ENCODE peak calls at places on chromosomes 16 and 17, in four cellular contexts. One of them, this sample, is unnamed.

GRCh38 chr17:79627184-79627765 is 16.4 kb upstream of the RBFOX3 start:
- DNase-seq in bronchial epithelial cell: no peak
- DNase-seq in brain microvascular endothelial cell: no peak
- DNase-seq in fibroblast of lung: no peak
- DNase-seq in this sample: no peak

GRCh38 chr16:58533751-58534470 is 18.6 kb downstream of the SETD6 start:
- DNase-seq in brain microvascular endothelial cell: no peak
- DNase-seq in fibroblast of lung: no peak
- DNase-seq in bronchial epithelial cell: no peak
- DNase-seq in this sample: no peak

GRCh38 chr16:89210165-89210903 is 7.2 kb upstream of the ZNF778 start:
- DNase-seq in brain microvascular endothelial cell: no peak
- DNase-seq in fibroblast of lung: no peak
- DNase-seq in bronchial epithelial cell: no peak
- DNase-seq in this sample: no peak

GRCh38 chr17:48194097-48194550 is 86.6 kb downstream of the SNX11 start:
- DNase-seq in fibroblast of lung: peak; percentile 4
- DNase-seq in brain microvascular endothelial cell: peak; percentile 80
- DNase-seq in bronchial epithelial cell: no peak
- DNase-seq in this sample: no peak

GRCh38 chr17:34366051-34366450 is 3.0 kb upstream of the CCL1 start:
- DNase-seq in bronchial epithelial cell: no peak
- DNase-seq in fibroblast of lung: no peak
- DNase-seq in brain microvascular endothelial cell: no peak
- DNase-seq in this sample: no peak

GRCh38 chr17:48181653-48182052 is 74.1 kb downstream of the SNX11 start:
- DNase-seq in brain microvascular endothelial cell: peak; percentile 6
- DNase-seq in fibroblast of lung: peak; percentile 25
- DNase-seq in bronchial epithelial cell: peak; percentile 15
- DNase-seq in this sample: peak; percentile 38

GRCh38 chr16:56332464-56333079 is 92.8 kb downstream of the AMFR start:
- DNase-seq in fibroblast of lung: peak; percentile 62
- DNase-seq in bronchial epithelial cell: no peak
- DNase-seq in brain microvascular endothelial cell: peak; percentile 35
- DNase-seq in this sample: peak; percentile 47

GRCh38 chr16:66940236-66940635 is 4.9 kb downstream of the CES2 start:
- DNase-seq in bronchial epithelial cell: no peak
- DNase-seq in brain microvascular endothelial cell: no peak
- DNase-seq in fibroblast of lung: no peak
- DNase-seq in this sample: no peak

GRCh38 chr17:16443390-16444257 is 28.3 kb downstream of the TRPV2 start:
- DNase-seq in fibroblast of lung: no peak
- DNase-seq in brain microvascular endothelial cell: no peak
- DNase-seq in bronchial epithelial cell: no peak
- DNase-seq in this sample: no peak

GRCh38 chr17:18981642-18982424 is 22.7 kb downstream of the FAM83G start:
- DNase-seq in brain microvascular endothelial cell: peak; percentile 68
- DNase-seq in bronchial epithelial cell: peak; percentile 67
- DNase-seq in fibroblast of lung: peak; percentile 69
- DNase-seq in this sample: peak; percentile 55

GRCh38 chr16:17416461-17417221 is 54.1 kb downstream of the XYLT1 start:
- DNase-seq in brain microvascular endothelial cell: no peak
- DNase-seq in bronchial epithelial cell: no peak
- DNase-seq in fibroblast of lung: peak; percentile 16
- DNase-seq in this sample: no peak

This sample was measured in H4.